ENCODE peak calls at places on chromosome X, in four cellular contexts. A is CD8-positive, alpha-beta memory T cell; R is WERI-Rb-1; L is Peyer's patch. I is an unnamed sample.

GRCh38 chrX:114050075-114050796 is 533.6 kb upstream of the HTR2C start:
- DNase-seq in A (no peak), R (no peak), L (no peak), I (no peak)

GRCh38 chrX:9708923-9709553 is 56.6 kb downstream of the GPR143 start:
- DNase-seq in A (peak; percentile 71), R (peak; percentile 65), L (peak; percentile 77), I (peak; percentile 90)

GRCh38 chrX:24241822-24242648 is 71.8 kb downstream of the SUPT20HL2 start:
- DNase-seq in A (peak; percentile 15), R (no peak), L (no peak), I (peak; percentile 61)

GRCh38 chrX:134676440-134676839 is 18.2 kb upstream of the PLAC1 start:
- DNase-seq in A (no peak), R (no peak), L (no peak), I (no peak)

GRCh38 chrX:437636-438390 is 51.1 kb upstream of the PPP2R3B start:
- DNase-seq in A (no peak), R (no peak), L (no peak), I (peak; percentile 56)

GRCh38 chrX:13487731-13488505 is 81.5 kb upstream of the EGFL6 start:
- DNase-seq in A (peak; percentile 44), R (peak; percentile 68), L (no peak), I (peak; percentile 56)

GRCh38 chrX:71909956-71910355 is 689 bp upstream of the NHSL2 start:
- DNase-seq in A (no peak), R (peak; percentile 64), L (no peak), I (peak; percentile 49)

GRCh38 chrX:46029777-46030176 is 515.4 kb downstream of the ZNF674 start:
- DNase-seq in A (no peak), R (no peak), L (no peak), I (no peak)

GRCh38 chrX:16155586-16155985 is 11.7 kb upstream of the MAGEB17 start:
- DNase-seq in A (no peak), R (no peak), L (no peak), I (no peak)

GRCh38 chrX:133497356-133497755 is 82.1 kb upstream of the GPC4 start:
- DNase-seq in A (no peak), R (no peak), L (no peak), I (no peak)

GRCh38 chrX:70664726-70665125 is 220.1 kb downstream of the DLG3 start:
- DNase-seq in A (no peak), R (no peak), L (no peak), I (peak; percentile 15)
- H3K27me3 ChIP-seq in A (no peaks in the 10 kb centered on the region), R (peaks cover 5% of the 10 kb centered on the region), L (no peaks in the 10 kb centered on the region), I (no peaks in the 10 kb centered on the region)

GRCh38 chrX:78456909-78457308 is 129.5 kb upstream of the CYSLTR1 start:
- DNase-seq in A (no peak), R (no peak), L (no peak), I (no peak)
- H3K4me3 ChIP-seq in A (no peak overlapping the region), R (no peak overlapping the region), L (no peak overlapping the region), I (no peak overlapping the region)

GRCh38 chrX:35841872-35842271 is 43.7 kb downstream of the MAGEB16 start:
- DNase-seq in A (no peak), R (no peak), L (no peak), I (no peak)

GRCh38 chrX:35847736-35848135 is 49.6 kb downstream of the MAGEB16 start:
- DNase-seq in A (no peak), R (no peak), L (no peak), I (no peak)

DNA sequence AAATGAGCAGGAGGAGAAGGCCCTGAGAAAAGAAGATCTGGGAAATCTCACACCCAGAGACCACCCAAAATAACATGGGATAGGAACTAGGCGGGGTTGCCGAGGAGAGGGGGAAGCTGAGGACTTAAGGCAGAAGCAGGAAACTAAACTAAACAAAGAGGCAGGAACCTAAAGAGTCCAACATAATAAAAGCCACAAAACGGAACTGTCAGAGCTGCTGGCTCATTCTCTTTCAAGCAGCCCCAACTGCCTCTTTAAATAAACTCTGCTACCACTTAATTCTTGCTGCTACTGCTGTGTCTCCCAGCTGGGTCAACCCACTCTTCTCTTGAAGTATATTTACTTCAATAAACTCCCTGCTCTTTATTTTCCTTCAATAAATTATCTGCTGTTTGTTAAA is 44.5 kb downstream of the MAGEB16 start:
- DNase-seq in A (no peak), R (no peak), L (no peak), I (no peak)
- H3K27me3 ChIP-seq in A (no peaks in the 10 kb centered on the region), R (peaks cover 7% of the 10 kb centered on the region), L (no peaks in the 10 kb centered on the region), I (no peaks in the 10 kb centered on the region)

DNA sequence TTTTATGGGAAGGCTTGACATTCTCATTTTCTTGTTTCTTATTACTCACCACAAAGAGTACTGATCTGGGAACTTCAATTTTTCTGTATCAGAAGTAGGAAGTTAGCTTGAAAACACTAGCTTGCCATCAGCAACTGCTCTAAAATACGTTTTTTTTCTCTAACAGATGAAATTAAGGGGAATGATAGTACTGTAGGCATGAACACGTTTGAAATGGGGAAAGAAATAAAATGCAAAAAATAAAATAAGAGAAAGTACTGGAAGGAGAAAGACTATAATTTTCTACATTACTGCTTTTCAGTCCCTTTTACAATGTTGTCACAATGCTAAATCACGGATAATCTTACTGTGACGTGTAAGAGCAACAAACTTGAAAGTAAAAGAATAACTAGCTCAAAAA is 1.5 kb downstream of the RADX start:
- DNase-seq in A (no peak), R (no peak), L (no peak), I (no peak)
- H3K4me3 ChIP-seq in A (peak overlapping the region; percentile 95), R (no peak overlapping the region), L (no peak overlapping the region), I (no peak overlapping the region)

DNA sequence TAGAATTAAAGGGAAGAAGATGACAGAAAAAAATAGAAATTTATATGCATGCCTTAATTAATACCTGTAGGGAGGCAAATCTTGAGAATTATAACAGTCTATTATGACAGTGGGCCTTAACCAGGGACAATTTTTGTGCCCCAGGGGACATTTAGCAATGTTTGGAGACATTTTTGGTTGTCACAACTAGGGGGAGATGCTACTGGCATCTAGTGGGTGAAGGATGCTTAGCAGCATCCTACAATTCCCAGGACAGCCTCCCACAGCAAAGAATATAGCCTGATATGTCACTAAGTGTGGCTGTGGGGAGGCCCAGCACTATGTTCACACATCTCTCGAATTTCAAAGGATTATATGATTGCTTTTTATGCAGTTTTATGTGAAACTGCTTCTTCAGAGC is 10.5 kb downstream of the GPR82 start:
- DNase-seq in A (peak; percentile 7), R (no peak), L (no peak), I (peak; percentile 19)
- H3K27me3 ChIP-seq in A (no peaks in the 10 kb centered on the region), R (peaks cover 7% of the 10 kb centered on the region), L (no peaks in the 10 kb centered on the region), I (no peaks in the 10 kb centered on the region)

GRCh38 chrX:57607295-57608187 is 15.7 kb downstream of the ZXDB start:
- DNase-seq in A (no peak), R (peak; percentile 53), L (no peak), I (no peak)
- H3K4me3 ChIP-seq in A (no peak overlapping the region), R (peak overlapping the region; percentile 31), L (no peak overlapping the region), I (no peak overlapping the region)

DNA sequence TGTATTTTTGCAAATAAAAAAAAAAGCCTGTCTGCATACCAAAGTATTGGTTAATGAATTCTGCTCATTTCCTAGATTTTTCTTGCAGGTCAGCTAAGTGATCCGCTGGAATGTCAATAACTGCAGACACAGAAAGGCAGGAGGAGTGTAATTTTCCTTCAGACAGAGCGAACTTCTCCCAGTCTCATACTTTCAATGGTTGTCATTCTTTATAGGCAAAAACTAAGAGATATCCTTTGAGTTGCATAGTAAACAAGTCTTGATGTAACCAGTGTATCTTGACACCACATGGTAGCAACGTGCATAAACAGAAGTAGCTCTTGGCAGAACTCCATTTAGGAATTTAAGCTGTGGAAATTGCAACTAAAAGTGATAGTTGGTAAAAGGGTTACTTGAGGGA is 8.2 kb downstream of the CAPN6 start:
- DNase-seq in A (no peak), R (no peak), L (no peak), I (no peak)
- H3K27me3 ChIP-seq in A (no peaks in the 10 kb centered on the region), R (peaks cover 12% of the 10 kb centered on the region), L (no peaks in the 10 kb centered on the region), I (no peaks in the 10 kb centered on the region)